ENCODE peak calls at places on chromosomes 2 and 18, in four cellular contexts. P, L, X and Z are unnamed samples.

GRCh38 chr2:176650101-176650500 is 380.9 kb downstream of the MTX2 start:
- DNase-seq in P (no peak), L (no peak), X (no peak), Z (no peak)

GRCh38 chr2:86014493-86014892 is 91.2 kb downstream of the POLR1A start:
- DNase-seq in L (no peak), P (no peak), X (no peak), Z (no peak)

GRCh38 chr2:104502904-104503303 is 351.0 kb upstream of the POU3F3 start:
- DNase-seq in L (no peak), X (no peak), P (no peak), Z (peak)

GRCh38 chr18:3585656-3586509 is 135.9 kb downstream of the TGIF1 start:
- DNase-seq in L (peak), X (peak), P (peak), Z (peak)

GRCh38 chr2:86042256-86043168 is 63.2 kb downstream of the POLR1A start:
- DNase-seq in L (peak), X (no peak), P (no peak), Z (no peak)

GRCh38 chr2:37705191-37705590 is 33.7 kb upstream of the CDC42EP3 start:
- DNase-seq in P (no peak), X (no peak), L (no peak), Z (no peak)

GRCh38 chr2:109614715-109615636 is 812 bp downstream of the SOWAHC start:
- DNase-seq in L (no peak), X (no peak), P (peak), Z (no peak)

GRCh38 chr2:122191331-122191730 is 435.9 kb downstream of the TSN start:
- DNase-seq in X (no peak), P (no peak), L (no peak), Z (no peak)

GRCh38 chr2:55827855-55828254 is 95.7 kb downstream of the EFEMP1 start:
- DNase-seq in X (no peak), L (no peak), P (no peak), Z (no peak)

GRCh38 chr2:225668606-225669266 is 269.2 kb downstream of the NYAP2 start:
- DNase-seq in P (no peak), L (no peak), X (peak), Z (no peak)

GRCh38 chr2:213247566-213247965 is 36.7 kb upstream of the SPAG16 start:
- DNase-seq in X (no peak), P (no peak), L (no peak), Z (no peak)

GRCh38 chr2:160574472-160575140 is 81.0 kb upstream of the RBMS1 start:
- DNase-seq in L (no peak), P (no peak), X (no peak), Z (no peak)

GRCh38 chr2:160576054-160576499 is 82.5 kb upstream of the RBMS1 start:
- DNase-seq in P (no peak), L (no peak), X (no peak), Z (no peak)

GRCh38 chr2:102301867-102302362 is 9.4 kb upstream of the IL1RL1 start:
- DNase-seq in L (no peak), X (peak), P (no peak), Z (no peak)

GRCh38 chr2:227406177-227407031 is 18.7 kb upstream of the SCYGR1 start:
- DNase-seq in L (no peak), P (peak), X (no peak), Z (peak)

GRCh38 chr2:69572640-69573039 is 70.9 kb downstream of the AAK1 start:
- DNase-seq in L (no peak), P (no peak), X (no peak), Z (no peak)

GRCh38 chr18:60732146-60732545 is 359.6 kb upstream of the MC4R start:
- DNase-seq in L (no peak), X (no peak), P (no peak), Z (no peak)

GRCh38 chr2:101699191-101699938 is 1.9 kb downstream of the MAP4K4 start:
- DNase-seq in P (no peak), L (no peak), X (peak), Z (no peak)

GRCh38 chr2:70686577-70687460 is 81.2 kb downstream of the ADD2 start:
- DNase-seq in X (no peak), L (no peak), P (peak), Z (no peak)

GRCh38 chr2:200335657-200336056 is 29.2 kb downstream of the SPATS2L start:
- DNase-seq in L (no peak), X (no peak), P (no peak), Z (no peak)

GRCh38 chr2:2271471-2271941 is 59.6 kb downstream of the MYT1L start:
- DNase-seq in L (no peak), P (peak), X (no peak), Z (no peak)

GRCh38 chr2:217568289-217568985 is 434.4 kb downstream of the TNS1 start:
- DNase-seq in X (no peak), L (no peak), P (no peak), Z (no peak)

GRCh38 chr2:177535000-177535399 is 142.4 kb downstream of the AGPS start:
- DNase-seq in L (no peak), X (no peak), P (no peak), Z (no peak)

GRCh38 chr2:28735511-28735910 is 16.1 kb upstream of the PPP1CB start:
- DNase-seq in L (no peak), P (no peak), X (no peak), Z (no peak)

GRCh38 chr2:237414056-237414661 is at the start of gene COL6A3:
- DNase-seq in P (peak), L (no peak), X (no peak), Z (no peak)
- H3K27ac ChIP-seq in P (peak), L (peak), X (no peak), Z (no peak)

GRCh38 chr18:74489631-74490030 is 6.5 kb upstream of the CNDP2 start:
- DNase-seq in L (no peak), X (no peak), P (no peak), Z (no peak)
- H3K27ac ChIP-seq in L (no peak), X (no peak), P (no peak), Z (no peak)

GRCh38 chr2:74527741-74528140 is 1.7 kb upstream of the DQX1 start:
- DNase-seq in L (no peak), X (no peak), P (no peak), Z (no peak)

GRCh38 chr2:74526649-74527230 is 709 bp upstream of the DQX1 start:
- DNase-seq in X (no peak), P (no peak), L (no peak), Z (no peak)

GRCh38 chr2:74524955-74525716 is 895 bp downstream of the DQX1 start:
- DNase-seq in L (no peak), P (no peak), X (no peak), Z (no peak)

GRCh38 chr2:74524005-74524404 is 2.0 kb downstream of the DQX1 start:
- DNase-seq in P (no peak), L (no peak), X (no peak), Z (no peak)

DNA sequence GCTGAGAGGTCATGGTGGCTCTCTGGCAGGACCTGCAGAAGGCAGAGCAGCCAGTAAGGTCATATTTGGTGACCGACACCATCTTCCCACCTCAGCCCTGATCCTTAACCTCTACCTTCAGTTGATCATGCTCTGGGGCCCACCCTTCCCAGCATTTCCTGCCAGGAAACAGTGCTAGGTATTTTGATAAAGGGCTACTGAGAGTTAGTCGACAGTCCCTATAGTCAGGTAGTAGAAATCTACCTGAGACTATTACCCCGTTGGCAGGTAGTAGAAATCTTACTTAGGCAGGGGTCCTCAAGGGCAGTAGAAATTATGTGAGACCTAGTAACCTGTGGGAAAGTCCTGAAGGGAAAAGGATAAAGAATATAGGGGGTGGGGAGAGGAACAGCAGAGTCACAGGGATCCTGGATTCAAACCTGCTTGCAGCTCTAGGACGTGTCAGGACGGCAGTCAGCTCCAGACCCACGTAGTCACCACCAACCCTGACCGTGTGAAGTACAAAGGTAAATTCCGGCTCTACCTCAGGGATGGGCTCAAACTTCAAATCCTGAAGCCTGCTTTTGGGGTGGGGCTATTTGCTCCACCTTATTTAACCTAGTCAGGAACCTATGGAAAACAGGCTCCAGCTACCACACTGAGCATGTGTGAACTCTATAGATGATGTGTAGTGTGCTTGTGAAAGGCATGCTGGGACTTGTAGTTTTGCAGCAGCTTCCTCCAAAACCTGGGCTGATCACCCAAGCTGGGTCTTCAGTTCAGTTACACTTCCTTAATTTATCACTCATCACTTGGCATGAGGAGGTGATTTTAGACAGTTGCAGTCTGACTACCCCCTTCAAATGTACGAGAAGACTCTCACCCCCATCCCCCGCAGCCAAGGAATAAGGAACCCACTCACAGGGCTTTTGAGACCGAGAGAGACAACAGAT is at the start of gene DQX1:
- DNase-seq in X (no peak), L (no peak), P (no peak), Z (no peak)
- H3K27ac ChIP-seq in X (no peak), L (no peak), P (no peak), Z (no peak)

GRCh38 chr2:231386446-231386845 is 9.1 kb upstream of the B3GNT7 start:
- DNase-seq in L (no peak), X (no peak), P (no peak), Z (no peak)

GRCh38 chr2:231382116-231382515 is 13.4 kb upstream of the B3GNT7 start:
- DNase-seq in L (no peak), P (no peak), X (no peak), Z (no peak)

GRCh38 chr2:231384970-231385369 is 10.5 kb upstream of the B3GNT7 start:
- DNase-seq in L (no peak), P (no peak), X (no peak), Z (no peak)

GRCh38 chr2:231385429-231385828 is 10.1 kb upstream of the B3GNT7 start:
- DNase-seq in X (no peak), L (no peak), P (no peak), Z (no peak)

GRCh38 chr2:231383701-231384435 is 11.6 kb upstream of the B3GNT7 start:
- DNase-seq in X (no peak), P (no peak), L (no peak), Z (no peak)
- H3K27ac ChIP-seq in X (no peak), P (no peak), L (no peak), Z (no peak)